ENCODE peak calls at places on chromosomes 4 and X, in six cellular contexts. H is CD4-positive, alpha-beta memory T cell; Y is adrenal gland; G is esophagus muscularis mucosa; N is transverse colon; J is ovary. E is an unnamed sample.

GRCh38 chr4:54723220-54723619 is 65.5 kb downstream of the KIT start:
- DNase-seq in H (no peak), Y (no peak), G (no peak), N (no peak), J (no peak), E (no peak)

GRCh38 chr4:24999392-25000104 is 31.2 kb downstream of the LGI2 start:
- DNase-seq in H (no peak), Y (no peak), G (no peak), N (no peak), J (no peak), E (no peak)

GRCh38 chr4:20194079-20195013 is 57.4 kb upstream of the SLIT2 start:
- DNase-seq in H (no peak), Y (no peak), G (no peak), N (no peak), J (no peak), E (no peak)

GRCh38 chr4:123495530-123495929 is 98.9 kb downstream of the SPRY1 start:
- DNase-seq in H (no peak), Y (no peak), G (no peak), N (no peak), J (no peak), E (no peak)

GRCh38 chr4:57351716-57352115 is 241.5 kb upstream of the IGFBP7 start:
- DNase-seq in H (no peak), Y (no peak), G (no peak), N (no peak), J (no peak), E (no peak)

GRCh38 chr4:35300996-35301774 is 943.1 kb downstream of the ARAP2 start:
- DNase-seq in H (no peak), Y (no peak), G (no peak), N (no peak), J (no peak), E (no peak)

GRCh38 chr4:184745747-184746531 is 12.0 kb upstream of the CENPU start:
- DNase-seq in H (peak; percentile 63), Y (peak; percentile 85), G (no peak), N (peak; percentile 78), J (peak; percentile 63), E (peak; percentile 71)

GRCh38 chrX:138858438-138858837 is 146.9 kb upstream of the FGF13 start:
- DNase-seq in H (no peak), Y (no peak), G (no peak), N (no peak), J (no peak), E (no peak)

GRCh38 chr4:184851200-184851541 is 25.4 kb upstream of the ACSL1 start:
- DNase-seq in H (no peak), Y (no peak), G (no peak), N (peak; percentile 15), J (no peak), E (no peak)

GRCh38 chr4:56220261-56220660 is 167.0 kb downstream of the AASDH start:
- DNase-seq in H (no peak), Y (no peak), G (no peak), N (no peak), J (no peak), E (no peak)

GRCh38 chr4:7540216-7540615 is 105.5 kb upstream of the PSAPL1 start:
- DNase-seq in H (no peak), Y (no peak), G (no peak), N (no peak), J (no peak), E (no peak)
- H3K27ac ChIP-seq in H (no peak overlapping the region), Y (no peak overlapping the region), G (no peak overlapping the region), N (no peak overlapping the region), J (no peak overlapping the region), E (no peak overlapping the region)

GRCh38 chr4:121057466-121057911 is 14.8 kb downstream of the NDNF start:
- DNase-seq in H (no peak), Y (no peak), G (no peak), N (no peak), J (no peak), E (no peak)

GRCh38 chr4:121050251-121050650 is 22.1 kb downstream of the NDNF start:
- DNase-seq in H (no peak), Y (no peak), G (no peak), N (no peak), J (no peak), E (no peak)

GRCh38 chr4:121053601-121054143 is 18.7 kb downstream of the NDNF start:
- DNase-seq in H (no peak), Y (no peak), G (no peak), N (peak; percentile 70), J (no peak), E (no peak)

GRCh38 chr4:121049072-121049599 is 23.2 kb downstream of the NDNF start:
- DNase-seq in H (no peak), Y (no peak), G (no peak), N (no peak), J (peak; percentile 40), E (no peak)

GRCh38 chr4:121054373-121054772 is 18.0 kb downstream of the NDNF start:
- DNase-seq in H (no peak), Y (no peak), G (no peak), N (no peak), J (no peak), E (no peak)
- H3K27ac ChIP-seq in H (no peak overlapping the region), Y (no peak overlapping the region), G (no peak overlapping the region), N (no peak overlapping the region), J (no peak overlapping the region), E (no peak overlapping the region)

GRCh38 chr4:103720661-103721060 is 876 bp upstream of the TACR3 start:
- DNase-seq in H (no peak), Y (no peak), G (no peak), N (no peak), J (no peak), E (no peak)
- H3K27ac ChIP-seq in H (no peak overlapping the region), Y (no peak overlapping the region), G (no peak overlapping the region), N (no peak overlapping the region), J (no peak overlapping the region), E (no peak overlapping the region)

GRCh38 chr4:151934766-151935165 is 174.0 kb upstream of the GATB start:
- DNase-seq in H (no peak), Y (no peak), G (peak; percentile 34), N (no peak), J (no peak), E (no peak)

GRCh38 chr4:151928112-151928511 is 167.3 kb upstream of the GATB start:
- DNase-seq in H (no peak), Y (no peak), G (peak; percentile 53), N (no peak), J (no peak), E (no peak)

GRCh38 chr4:151930372-151930771 is 169.6 kb upstream of the GATB start:
- DNase-seq in H (no peak), Y (no peak), G (peak; percentile 72), N (no peak), J (no peak), E (no peak)

GRCh38 chr4:151933122-151933827 is 172.5 kb upstream of the GATB start:
- DNase-seq in H (no peak), Y (no peak), G (no peak), N (no peak), J (no peak), E (no peak)

GRCh38 chr4:151931563-151931962 is 170.8 kb upstream of the GATB start:
- DNase-seq in H (no peak), Y (no peak), G (peak; percentile 53), N (no peak), J (no peak), E (no peak)
- H3K27ac ChIP-seq in H (no peak overlapping the region), Y (no peak overlapping the region), G (no peak overlapping the region), N (no peak overlapping the region), J (no peak overlapping the region), E (no peak overlapping the region)

GRCh38 chr4:978957-979701 is 5.8 kb upstream of the DGKQ start:
- DNase-seq in H (no peak), Y (no peak), G (no peak), N (no peak), J (no peak), E (no peak)
- H3K27ac ChIP-seq in H (no peak overlapping the region), Y (no peak overlapping the region), G (no peak overlapping the region), N (no peak overlapping the region), J (no peak overlapping the region), E (no peak overlapping the region)

GRCh38 chrX:123732679-123733363 is at the start of gene THOC2:
- DNase-seq in H (peak; percentile 73), Y (peak; percentile 90), G (peak; percentile 97), N (peak; percentile 87), J (peak; percentile 86), E (peak; percentile 69)
- H3K27ac ChIP-seq in H (peak within 1 kb of the TSS; percentile 66), Y (peak within 1 kb of the TSS; percentile 65), G (peak within 1 kb of the TSS; percentile 87), N (peak within 1 kb of the TSS; percentile 87), J (peak within 1 kb of the TSS; percentile 78), E (peak within 1 kb of the TSS; percentile 62)

E was measured in caudate nucleus.